ENCODE peak calls at places on chromosomes 7 and 10, in seven cellular contexts. One of them, this sample, is unnamed.

GRCh38 chr7:68186072-68186471 is 1189.4 kb downstream of the TYW1 start:
- DNase-seq in GM23338: no peak
- DNase-seq in hepatocyte: no peak
- DNase-seq in PC-3: no peak
- DNase-seq in HCT116: no peak
- DNase-seq in neural progenitor cell: no peak
- DNase-seq in MM.1S: no peak
- DNase-seq in this sample: no peak

GRCh38 chr7:13628231-13629001 is 361.1 kb downstream of the ETV1 start:
- DNase-seq in GM23338: no peak
- DNase-seq in hepatocyte: no peak
- DNase-seq in PC-3: peak; percentile 65
- DNase-seq in HCT116: no peak
- DNase-seq in neural progenitor cell: no peak
- DNase-seq in MM.1S: no peak
- DNase-seq in this sample: peak; percentile 52

GRCh38 chr10:76352300-76352699 is 920.9 kb downstream of the LRMDA start:
- DNase-seq in GM23338: no peak
- DNase-seq in hepatocyte: no peak
- DNase-seq in PC-3: peak; percentile 100
- DNase-seq in HCT116: peak; percentile 7
- DNase-seq in neural progenitor cell: no peak
- DNase-seq in MM.1S: no peak
- DNase-seq in this sample: peak; percentile 94

GRCh38 chr7:143390098-143390772 is 9.1 kb downstream of the ZYX start:
- DNase-seq in GM23338: no peak
- DNase-seq in hepatocyte: no peak
- DNase-seq in PC-3: no peak
- DNase-seq in HCT116: no peak
- DNase-seq in neural progenitor cell: no peak
- DNase-seq in MM.1S: no peak
- DNase-seq in this sample: peak; percentile 40

GRCh38 chr10:22629126-22629525 is 85.3 kb downstream of the PIP4K2A start:
- DNase-seq in GM23338: no peak
- DNase-seq in hepatocyte: no peak
- DNase-seq in PC-3: peak; percentile 40
- DNase-seq in HCT116: no peak
- DNase-seq in neural progenitor cell: no peak
- DNase-seq in MM.1S: peak; percentile 12
- DNase-seq in this sample: peak; percentile 69

GRCh38 chr10:48550071-48550691 is 54.7 kb downstream of the ARHGAP22 start:
- DNase-seq in GM23338: no peak
- DNase-seq in hepatocyte: no peak
- DNase-seq in PC-3: no peak
- DNase-seq in HCT116: no peak
- DNase-seq in neural progenitor cell: no peak
- DNase-seq in MM.1S: no peak
- DNase-seq in this sample: no peak

GRCh38 chr7:106281919-106282318 is 2.9 kb downstream of the NAMPT start:
- DNase-seq in GM23338: no peak
- DNase-seq in hepatocyte: no peak
- DNase-seq in PC-3: no peak
- DNase-seq in HCT116: no peak
- DNase-seq in neural progenitor cell: no peak
- DNase-seq in MM.1S: no peak
- DNase-seq in this sample: no peak

GRCh38 chr7:2734761-2735571 is 47.0 kb downstream of the AMZ1 start:
- DNase-seq in GM23338: no peak
- DNase-seq in hepatocyte: no peak
- DNase-seq in PC-3: no peak
- DNase-seq in HCT116: no peak
- DNase-seq in neural progenitor cell: no peak
- DNase-seq in MM.1S: no peak
- DNase-seq in this sample: no peak

GRCh38 chr10:7123719-7124118 is 287.1 kb downstream of the SFMBT2 start:
- DNase-seq in GM23338: no peak
- DNase-seq in hepatocyte: no peak
- DNase-seq in PC-3: no peak
- DNase-seq in HCT116: no peak
- DNase-seq in neural progenitor cell: no peak
- DNase-seq in MM.1S: no peak
- DNase-seq in this sample: no peak

GRCh38 chr10:9895406-9895805 is 1122.3 kb upstream of the CELF2 start:
- DNase-seq in GM23338: no peak
- DNase-seq in hepatocyte: no peak
- DNase-seq in PC-3: no peak
- DNase-seq in HCT116: no peak
- DNase-seq in neural progenitor cell: no peak
- DNase-seq in MM.1S: no peak
- DNase-seq in this sample: no peak

GRCh38 chr10:60208676-60209269 is 180.9 kb downstream of the ANK3 start:
- DNase-seq in GM23338: peak; percentile 83
- DNase-seq in hepatocyte: peak; percentile 63
- DNase-seq in PC-3: peak; percentile 87
- DNase-seq in HCT116: peak; percentile 23
- DNase-seq in neural progenitor cell: peak; percentile 71
- DNase-seq in MM.1S: peak; percentile 58
- DNase-seq in this sample: peak; percentile 71

GRCh38 chr10:72597897-72598296 is 28.0 kb downstream of the MICU1 start:
- DNase-seq in GM23338: no peak
- DNase-seq in hepatocyte: no peak
- DNase-seq in PC-3: no peak
- DNase-seq in HCT116: no peak
- DNase-seq in neural progenitor cell: no peak
- DNase-seq in MM.1S: no peak
- DNase-seq in this sample: peak; percentile 32
- TF ChIP-seq EZH2phosphoT487 in GM23338: no peak
- TF ChIP-seq EZH2phosphoT487 in hepatocyte: no peak
- TF ChIP-seq EZH2phosphoT487 in PC-3: no peak
- TF ChIP-seq EZH2phosphoT487 in HCT116: no peak
- TF ChIP-seq EZH2phosphoT487 in neural progenitor cell: no peak
- TF ChIP-seq EZH2phosphoT487 in MM.1S: no peak
- TF ChIP-seq EZH2phosphoT487 in this sample: no peak

DNA sequence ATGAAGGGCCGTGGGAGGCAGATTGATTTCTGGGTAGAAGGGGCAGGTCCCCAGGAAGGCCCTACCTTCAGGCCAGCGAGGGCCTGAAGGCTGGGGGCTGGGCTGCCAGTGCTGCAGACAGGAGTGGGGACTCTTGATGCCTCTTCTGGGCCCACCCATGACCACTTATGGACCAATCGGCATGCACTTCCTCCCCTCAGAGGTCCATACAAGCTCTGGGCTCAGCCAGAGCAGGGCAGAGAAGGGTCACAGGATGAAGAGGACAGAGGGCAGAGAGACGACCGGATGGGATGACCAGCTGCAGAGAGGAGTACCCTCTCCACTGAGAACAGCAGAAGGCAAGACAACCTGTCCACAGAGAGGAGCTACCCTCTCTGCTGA is 120.1 kb downstream of the DYNC2I1 start:
- DNase-seq in GM23338: no peak
- DNase-seq in hepatocyte: no peak
- DNase-seq in PC-3: no peak
- DNase-seq in HCT116: no peak
- DNase-seq in neural progenitor cell: peak; percentile 31
- DNase-seq in MM.1S: no peak
- DNase-seq in this sample: peak; percentile 12
- H3K4me3 ChIP-seq in GM23338: no peak overlapping the region
- H3K4me3 ChIP-seq in hepatocyte: no peak overlapping the region
- H3K4me3 ChIP-seq in PC-3: peak overlapping the region; percentile 62
- H3K4me3 ChIP-seq in HCT116: peak overlapping the region; percentile 39
- H3K4me3 ChIP-seq in neural progenitor cell: peak overlapping the region; percentile 23
- H3K4me3 ChIP-seq in MM.1S: peak overlapping the region; percentile 47
- H3K4me3 ChIP-seq in this sample: peak overlapping the region; percentile 74

DNA sequence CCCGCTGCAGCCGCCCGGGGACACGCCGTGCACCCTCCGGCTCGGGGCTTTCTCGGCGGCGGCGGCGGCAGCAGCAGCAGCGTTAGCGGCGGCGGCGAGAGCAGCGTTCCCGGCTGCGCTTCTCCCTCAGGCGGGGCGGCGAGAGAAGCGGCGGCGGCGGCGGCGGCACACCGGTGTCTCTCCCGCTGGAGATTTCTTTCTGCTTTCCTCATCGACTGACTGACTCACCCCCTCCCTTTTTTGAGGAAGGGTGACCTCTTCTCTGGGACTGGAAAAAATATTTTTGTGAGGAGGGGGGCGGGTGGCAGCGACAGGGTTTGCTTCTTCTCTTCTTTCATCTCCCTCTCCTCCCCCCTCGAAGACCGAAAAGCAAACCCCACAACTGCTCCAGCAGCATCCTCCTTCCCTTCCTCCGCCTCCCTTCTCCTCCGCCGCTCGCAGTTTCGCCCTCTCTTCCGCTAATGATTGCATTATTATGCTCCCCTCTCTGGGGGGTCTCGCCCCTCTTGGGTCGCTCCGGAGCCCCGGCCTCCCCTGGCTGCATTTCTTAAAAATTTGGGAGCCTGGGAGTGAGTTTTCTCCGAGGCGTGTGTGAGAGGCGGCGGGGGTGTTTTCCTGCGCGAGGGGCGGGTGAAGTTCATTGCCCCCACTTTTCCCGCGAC is 343 bp downstream of the AUTS2 start:
- DNase-seq in GM23338: peak; percentile 58
- DNase-seq in hepatocyte: no peak
- DNase-seq in PC-3: no peak
- DNase-seq in HCT116: no peak
- DNase-seq in neural progenitor cell: peak; percentile 54
- DNase-seq in MM.1S: no peak
- DNase-seq in this sample: no peak
- TF ChIP-seq EZH2 in GM23338: no peak
- TF ChIP-seq EZH2 in hepatocyte: no peak
- TF ChIP-seq EZH2 in PC-3: peak; percentile 8
- TF ChIP-seq EZH2 in HCT116: no peak
- TF ChIP-seq EZH2 in neural progenitor cell: no peak
- TF ChIP-seq EZH2 in MM.1S: no peak
- TF ChIP-seq EZH2 in this sample: no peak

DNA sequence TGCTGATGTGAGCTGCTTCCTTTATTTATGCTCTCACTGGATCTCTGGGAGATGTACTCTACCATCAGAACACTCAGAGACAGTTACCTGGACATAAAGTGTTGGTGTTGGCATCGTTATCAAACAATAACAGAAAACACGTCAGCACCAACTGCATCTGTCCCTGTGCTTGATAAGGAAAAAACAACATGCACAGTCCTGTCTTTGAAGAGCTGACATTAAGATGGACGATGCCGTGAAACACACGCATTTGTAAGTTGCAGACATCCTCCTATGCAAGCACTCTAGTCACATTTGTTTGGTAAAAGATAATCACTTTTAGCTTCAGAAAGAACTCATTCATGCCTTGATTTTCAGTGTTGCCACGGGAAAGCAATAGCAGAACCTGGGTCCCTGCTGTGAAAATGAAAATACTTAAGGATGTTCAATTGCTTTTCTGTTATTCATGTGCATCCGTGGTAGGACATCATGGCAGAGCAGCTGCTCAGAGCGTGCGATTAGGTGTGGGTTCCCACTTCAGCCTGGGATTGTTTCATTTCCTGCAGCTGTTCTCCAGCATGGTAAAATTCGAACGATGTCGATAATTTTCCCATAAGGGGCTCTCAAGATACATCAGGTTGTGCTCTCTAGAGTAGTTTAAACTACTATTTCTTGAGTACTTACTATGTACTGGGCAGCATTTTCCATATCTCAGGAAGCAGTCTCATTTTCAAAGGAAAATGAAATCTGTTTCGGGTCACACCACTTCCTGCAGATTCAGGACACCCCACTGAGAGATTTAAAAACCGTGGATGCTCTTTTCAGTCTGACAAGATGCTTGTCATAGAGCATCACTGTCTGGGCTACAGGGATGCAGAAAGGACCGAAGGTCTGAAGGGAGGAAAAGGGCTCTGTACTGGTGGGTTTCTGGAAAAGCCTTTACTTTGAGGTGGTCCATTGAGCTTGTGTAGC is 248.7 kb downstream of the CAMK1D start:
- DNase-seq in GM23338: no peak
- DNase-seq in hepatocyte: no peak
- DNase-seq in PC-3: no peak
- DNase-seq in HCT116: no peak
- DNase-seq in neural progenitor cell: no peak
- DNase-seq in MM.1S: no peak
- DNase-seq in this sample: no peak
- TF ChIP-seq EZH2phosphoT487 in GM23338: no peak
- TF ChIP-seq EZH2phosphoT487 in hepatocyte: no peak
- TF ChIP-seq EZH2phosphoT487 in PC-3: no peak
- TF ChIP-seq EZH2phosphoT487 in HCT116: no peak
- TF ChIP-seq EZH2phosphoT487 in neural progenitor cell: no peak
- TF ChIP-seq EZH2phosphoT487 in MM.1S: no peak
- TF ChIP-seq EZH2phosphoT487 in this sample: no peak

DNA sequence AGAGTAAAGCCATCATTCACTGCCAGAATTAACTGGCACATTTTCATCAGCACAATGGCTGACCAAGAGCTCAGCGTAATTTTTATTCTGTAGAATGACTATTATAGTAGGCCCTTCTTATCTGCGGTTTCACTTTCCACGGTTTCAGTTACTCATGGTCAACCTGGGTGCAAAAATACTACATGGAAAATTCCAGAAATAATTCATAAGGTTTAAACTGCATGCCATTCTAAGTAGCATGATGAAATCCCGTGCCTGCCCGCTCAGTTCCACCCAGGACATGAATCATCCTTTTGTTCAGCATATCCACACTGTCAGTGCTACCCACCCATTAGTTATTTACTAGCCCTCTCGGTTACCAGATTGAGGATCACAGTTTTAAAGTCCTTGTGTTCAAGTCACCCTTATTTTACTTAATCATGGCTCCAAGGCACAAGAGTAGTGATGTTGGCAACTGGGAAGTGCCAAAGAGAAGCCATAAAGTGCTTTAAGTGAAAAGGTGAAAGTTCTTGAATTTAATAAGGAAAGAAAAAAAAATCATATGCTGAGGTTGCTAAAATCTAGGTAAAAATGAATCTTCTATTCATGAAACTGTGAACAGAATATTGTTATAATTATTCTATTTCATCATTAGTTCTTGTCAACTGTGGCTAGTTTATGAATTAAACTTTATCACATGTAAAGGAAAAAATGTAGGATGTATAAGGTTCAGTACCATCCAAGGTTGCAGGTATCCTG is 204.9 kb downstream of the DOCK4 start:
- DNase-seq in GM23338: no peak
- DNase-seq in hepatocyte: peak; percentile 25
- DNase-seq in PC-3: peak; percentile 85
- DNase-seq in HCT116: peak; percentile 37
- DNase-seq in neural progenitor cell: no peak
- DNase-seq in MM.1S: no peak
- DNase-seq in this sample: peak; percentile 81
- H3K4me3 ChIP-seq in GM23338: no peak overlapping the region
- H3K4me3 ChIP-seq in hepatocyte: no peak overlapping the region
- H3K4me3 ChIP-seq in PC-3: peak overlapping the region; percentile 9
- H3K4me3 ChIP-seq in HCT116: no peak overlapping the region
- H3K4me3 ChIP-seq in neural progenitor cell: no peak overlapping the region
- H3K4me3 ChIP-seq in MM.1S: no peak overlapping the region
- H3K4me3 ChIP-seq in this sample: peak overlapping the region; percentile 19

GRCh38 chr10:94084344-94084743 is 90.6 kb downstream of the PLCE1 start:
- DNase-seq in GM23338: no peak
- DNase-seq in hepatocyte: no peak
- DNase-seq in PC-3: no peak
- DNase-seq in HCT116: no peak
- DNase-seq in neural progenitor cell: no peak
- DNase-seq in MM.1S: no peak
- DNase-seq in this sample: no peak
- TF ChIP-seq EZH2 in GM23338: no peak
- TF ChIP-seq EZH2 in hepatocyte: no peak
- TF ChIP-seq EZH2 in PC-3: no peak
- TF ChIP-seq EZH2 in HCT116: no peak
- TF ChIP-seq EZH2 in neural progenitor cell: no peak
- TF ChIP-seq EZH2 in MM.1S: no peak
- TF ChIP-seq EZH2 in this sample: no peak

GRCh38 chr7:220151-220841 is 27.9 kb downstream of the FAM20C start:
- DNase-seq in GM23338: peak; percentile 81
- DNase-seq in hepatocyte: no peak
- DNase-seq in PC-3: no peak
- DNase-seq in HCT116: no peak
- DNase-seq in neural progenitor cell: peak; percentile 67
- DNase-seq in MM.1S: no peak
- DNase-seq in this sample: peak; percentile 23
- TF ChIP-seq EZH2phosphoT487 in GM23338: no peak
- TF ChIP-seq EZH2phosphoT487 in hepatocyte: no peak
- TF ChIP-seq EZH2phosphoT487 in PC-3: no peak
- TF ChIP-seq EZH2phosphoT487 in HCT116: no peak
- TF ChIP-seq EZH2phosphoT487 in neural progenitor cell: no peak
- TF ChIP-seq EZH2phosphoT487 in MM.1S: no peak
- TF ChIP-seq EZH2phosphoT487 in this sample: no peak